ENCODE peak calls at places on chromosomes 13 and 19, in four cellular contexts. Y is cortex of kidney; X is CD4-positive, alpha-beta memory T cell; P is omental fat pad. H is an unnamed sample.

GRCh38 chr19:1235625-1236538 is 1.9 kb downstream of the CBARP start:
- DNase-seq in P (no peak), Y (no peak), X (no peak), H (no peak)

GRCh38 chr13:33411312-33411711 is 125.8 kb upstream of the STARD13 start:
- DNase-seq in X (no peak), P (no peak), Y (no peak), H (no peak)

GRCh38 chr19:39969266-39969665 is 1.7 kb upstream of the PSMC4 start:
- DNase-seq in P (no peak), Y (no peak), X (no peak), H (no peak)

GRCh38 chr13:69720278-69720983 is 387.2 kb upstream of the ATXN8OS start:
- DNase-seq in X (no peak), P (no peak), Y (no peak), H (no peak)

GRCh38 chr13:96984061-96984508 is 10.2 kb downstream of the OXGR1 start:
- DNase-seq in X (no peak), P (no peak), Y (no peak), H (no peak)

GRCh38 chr19:38039966-38040365 is 133.0 kb downstream of the SIPA1L3 start:
- DNase-seq in X (no peak), P (no peak), Y (no peak), H (no peak)

GRCh38 chr19:11203194-11204075 is 6.1 kb upstream of the KANK2 start:
- DNase-seq in Y (no peak), P (peak), X (peak), H (peak)

GRCh38 chr19:21765151-21765550 is 2.2 kb downstream of the ZNF100 start:
- DNase-seq in Y (no peak), P (no peak), X (no peak), H (no peak)

GRCh38 chr19:13834308-13834790 is 39.1 kb downstream of the ZSWIM4 start:
- DNase-seq in P (no peak), Y (no peak), X (no peak), H (no peak)

GRCh38 chr13:81987159-81987558 is 1646.2 kb upstream of the SPRY2 start:
- DNase-seq in P (no peak), Y (no peak), X (no peak), H (no peak)

GRCh38 chr19:33080761-33081681 is at the start of gene GPATCH1:
- DNase-seq in Y (peak), X (peak), P (peak), H (peak)

GRCh38 chr19:10503002-10503789 is at the start of gene KEAP1:
- DNase-seq in X (no peak), Y (no peak), P (peak), H (no peak)

GRCh38 chr19:53506728-53507127 is 31.2 kb upstream of the ZNF331 start:
- DNase-seq in X (no peak), P (no peak), Y (no peak), H (no peak)

GRCh38 chr13:28611654-28612131 is 47.2 kb upstream of the POMP start:
- DNase-seq in X (peak), P (no peak), Y (no peak), H (no peak)

GRCh38 chr19:4144666-4145261 is 8.7 kb upstream of the CREB3L3 start:
- DNase-seq in X (no peak), Y (no peak), P (no peak), H (no peak)

GRCh38 chr19:34505321-34506025 is 23.9 kb downstream of the WTIP start:
- DNase-seq in X (no peak), P (no peak), Y (no peak), H (no peak)

GRCh38 chr13:111859361-111860105 is 207.4 kb upstream of the SOX1 start:
- DNase-seq in Y (no peak), X (no peak), P (no peak), H (no peak)

GRCh38 chr13:98769736-98770135 is 17.3 kb upstream of the SLC15A1 start:
- DNase-seq in P (no peak), Y (no peak), X (no peak), H (no peak)